ENCODE peak calls at places on chromosomes 11 and 22, in five cellular contexts. X is SJSA1, V is left ventricle myocardium inferior, A is neuronal stem cell, P is stomach. D is an unnamed sample.

GRCh38 chr11:125170406-125171031 is 6.0 kb downstream of the PKNOX2 start:
- DNase-seq in X (no peak), V (peak), A (no peak), P (no peak), D (no peak)

GRCh38 chr11:92667446-92668165 is 301.8 kb upstream of the MTNR1B start:
- DNase-seq in X (no peak), V (no peak), A (peak), P (no peak), D (no peak)

GRCh38 chr22:31081963-31082605 is 966 bp downstream of the SMTN start:
- DNase-seq in X (peak), V (no peak), A (no peak), P (no peak), D (no peak)

GRCh38 chr11:117720061-117720511 is 76.9 kb downstream of the DSCAML1 start:
- DNase-seq in X (no peak), V (no peak), A (peak), P (no peak), D (no peak)

GRCh38 chr22:21605887-21606564 is 23.8 kb downstream of the YDJC start:
- DNase-seq in X (no peak), V (no peak), A (no peak), P (no peak), D (no peak)

GRCh38 chr11:126080206-126080941 is 17.7 kb upstream of the CDON start:
- DNase-seq in X (no peak), V (no peak), A (no peak), P (no peak), D (no peak)

GRCh38 chr11:45339754-45340519 is 53.8 kb upstream of the SYT13 start:
- DNase-seq in X (peak), V (peak), A (peak), P (peak), D (peak)

GRCh38 chr11:69746780-69747742 is 28.1 kb downstream of the FGF4 start:
- DNase-seq in X (peak), V (no peak), A (no peak), P (no peak), D (no peak)

GRCh38 chr11:131668867-131669780 is 298.7 kb downstream of the NTM start:
- DNase-seq in X (peak), V (no peak), A (peak), P (peak), D (no peak)

GRCh38 chr11:83724704-83725114 is 438.5 kb upstream of the CCDC90B start:
- DNase-seq in X (no peak), V (no peak), A (no peak), P (peak), D (no peak)

GRCh38 chr11:27673979-27674663 is 26.1 kb downstream of the BDNF start:
- DNase-seq in X (no peak), V (no peak), A (no peak), P (no peak), D (no peak)

GRCh38 chr11:92735039-92735438 is 234.4 kb upstream of the MTNR1B start:
- DNase-seq in X (no peak), V (no peak), A (no peak), P (no peak), D (no peak)

GRCh38 chr22:49582171-49582570 is 245.5 kb downstream of the BRD1 start:
- DNase-seq in X (no peak), V (no peak), A (no peak), P (no peak), D (no peak)

GRCh38 chr11:33273656-33274055 is 16.5 kb downstream of the HIPK3 start:
- DNase-seq in X (no peak), V (no peak), A (no peak), P (no peak), D (no peak)
- H3K27ac ChIP-seq in X (no peak), V (peak), A (no peak), P (no peak), D (no peak)

DNA sequence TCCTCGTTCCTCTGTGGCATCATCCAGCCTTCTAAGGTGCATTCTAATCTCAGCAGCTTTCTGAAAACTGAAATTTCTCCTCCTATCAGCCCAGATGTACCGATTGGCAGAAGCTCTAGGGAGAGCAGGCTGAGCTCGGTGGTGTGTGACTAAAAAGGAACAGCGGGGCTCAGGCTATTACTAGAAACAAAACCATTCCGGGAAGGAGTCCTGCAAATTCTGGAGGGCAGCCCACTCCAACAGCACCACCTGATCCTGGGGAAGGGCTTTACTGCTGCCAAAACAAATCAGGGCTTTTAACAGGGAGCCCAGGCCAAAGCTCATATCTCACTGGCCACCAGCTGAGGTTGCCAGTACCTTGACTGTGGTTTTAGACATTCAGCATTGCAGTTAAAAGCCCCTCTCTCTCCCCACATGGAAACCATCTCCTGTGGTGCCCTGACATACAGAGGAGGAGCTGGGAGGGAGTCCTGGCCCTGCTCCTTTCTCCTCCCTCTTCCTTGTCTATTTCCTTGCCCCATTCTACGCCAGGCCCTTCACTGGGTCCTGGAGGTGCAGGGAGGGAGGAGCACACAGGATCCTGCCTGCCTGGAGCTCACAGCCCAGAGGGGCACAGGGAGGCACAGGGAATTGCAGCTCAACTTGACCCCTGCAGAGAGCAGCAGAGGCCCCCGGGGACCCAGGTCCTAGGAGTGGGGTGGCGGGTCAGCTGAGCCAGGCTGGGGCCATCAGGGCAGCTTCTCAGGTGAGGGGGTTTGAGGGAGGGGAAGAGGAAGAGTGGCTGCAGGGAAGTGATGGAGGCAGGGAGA is 889 bp downstream of the PLAAT4 start:
- DNase-seq in X (no peak), V (peak), A (no peak), P (peak), D (peak)
- H3K4me3 ChIP-seq in X (peak), V (peak), A (no peak), P (peak), D (peak)

DNA sequence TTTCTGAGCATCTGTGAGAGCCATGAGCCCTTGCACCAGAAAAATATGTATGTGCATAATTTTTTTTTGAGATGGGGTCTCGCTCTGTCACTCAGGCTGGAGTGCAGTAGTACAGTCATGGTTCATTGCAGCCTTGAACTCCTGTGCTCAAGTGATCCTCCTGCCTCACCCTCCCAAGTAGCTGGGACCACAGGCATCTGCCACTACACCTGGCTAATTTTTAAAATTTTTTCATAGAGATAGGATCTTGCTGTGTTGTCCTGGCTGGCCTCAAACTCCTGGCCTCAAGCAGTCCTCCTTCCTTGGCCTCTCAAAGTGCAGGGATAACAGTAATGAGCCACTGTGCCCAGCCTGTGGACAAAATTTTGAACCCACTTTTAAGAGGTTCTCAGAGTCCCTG is 27.2 kb downstream of the HEPHL1 start:
- DNase-seq in X (no peak), V (no peak), A (no peak), P (no peak), D (no peak)
- H3K27ac ChIP-seq in X (no peak), V (no peak), A (no peak), P (no peak), D (no peak)

GRCh38 chr11:66332371-66333219 is 3.6 kb downstream of the RIN1 start:
- DNase-seq in X (peak), V (no peak), A (no peak), P (no peak), D (no peak)

GRCh38 chr11:66333220-66333877 is 2.9 kb downstream of the RIN1 start:
- DNase-seq in X (peak), V (no peak), A (no peak), P (no peak), D (no peak)

GRCh38 chr11:66335531-66336233 is 552 bp downstream of the RIN1 start:
- DNase-seq in X (peak), V (no peak), A (no peak), P (no peak), D (no peak)

GRCh38 chr11:66334605-66335442 is 1.4 kb downstream of the RIN1 start:
- DNase-seq in X (peak), V (no peak), A (no peak), P (no peak), D (no peak)

GRCh38 chr11:66333896-66334604 is 2.2 kb downstream of the RIN1 start:
- DNase-seq in X (peak), V (no peak), A (no peak), P (no peak), D (no peak)
- H3K4me3 ChIP-seq in X (no peak), V (no peak), A (no peak), P (no peak), D (no peak)

GRCh38 chr11:47896199-47896598 is 48.0 kb upstream of the NUP160 start:
- DNase-seq in X (no peak), V (no peak), A (no peak), P (no peak), D (no peak)
- H3K27ac ChIP-seq in X (no peak), V (no peak), A (no peak), P (no peak), D (no peak)

GRCh38 chr11:65855927-65856363 is 2.0 kb downstream of the CFL1 start:
- DNase-seq in X (no peak), V (no peak), A (no peak), P (no peak), D (no peak)
- H3K4me3 ChIP-seq in X (peak), V (peak), A (peak), P (peak), D (peak)

DNA sequence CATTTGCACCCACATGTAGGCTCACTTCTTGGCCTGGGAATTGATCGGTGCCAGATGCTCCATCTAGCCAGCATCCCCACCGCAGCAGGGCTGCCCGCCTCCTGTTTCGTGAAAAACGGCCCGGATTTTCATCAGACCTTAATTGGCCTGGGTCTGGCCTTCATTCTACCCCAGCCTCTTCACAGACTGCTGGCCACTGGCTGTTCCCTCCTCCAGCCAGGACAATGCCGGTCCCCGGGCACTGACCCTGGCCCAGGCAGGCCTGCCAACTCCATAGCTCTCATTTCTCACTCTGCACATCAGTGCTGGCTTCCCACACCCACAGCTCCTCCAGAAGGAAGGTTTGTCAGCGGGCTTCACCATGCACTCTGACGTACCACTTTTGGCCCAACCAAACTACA is 27.9 kb downstream of the TIMP3 start:
- DNase-seq in X (no peak), V (no peak), A (no peak), P (no peak), D (no peak)
- H3K27ac ChIP-seq in X (no peak), V (peak), A (no peak), P (no peak), D (no peak)

DNA sequence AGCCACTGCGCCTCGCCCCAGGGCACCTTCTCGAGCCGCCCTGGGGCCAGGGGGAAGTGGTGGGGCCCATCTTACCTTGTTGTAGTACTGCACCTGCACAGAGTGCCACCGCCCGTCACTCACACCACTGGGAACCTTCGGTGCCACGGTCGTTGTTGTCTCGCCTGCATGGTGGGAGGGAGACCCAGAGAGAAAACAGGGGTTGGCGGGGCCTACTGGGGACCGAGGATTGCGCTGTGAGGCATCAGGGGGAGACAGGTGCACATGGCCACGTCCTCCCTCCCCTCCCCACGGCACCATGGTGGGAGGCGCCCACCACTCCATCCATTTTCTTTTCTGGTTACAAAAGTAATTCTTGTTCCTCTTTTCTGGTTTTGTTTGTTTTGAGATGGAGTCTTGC is 97.8 kb downstream of the TRMU start:
- DNase-seq in X (no peak), V (no peak), A (no peak), P (no peak), D (no peak)
- H3K4me3 ChIP-seq in X (no peak), V (no peak), A (no peak), P (no peak), D (no peak)

D was measured in thoracic aorta.